ENCODE peak calls at places on chromosomes 7 and 10, in six cellular contexts. M, B, O, F, S and G are unnamed samples.

GRCh38 chr10:111299037-111299436 is 222.2 kb downstream of the ADRA2A start:
- DNase-seq in F (no peak), B (no peak), O (no peak), M (no peak), S (no peak), G (no peak)

GRCh38 chr10:28922861-28923260 is 245.5 kb downstream of the BAMBI start:
- DNase-seq in M (no peak), O (no peak), B (no peak), S (no peak), F (no peak), G (no peak)

GRCh38 chr10:132814469-132814856 is 28.5 kb upstream of the NKX6-2 start:
- DNase-seq in F (no peak), O (no peak), M (no peak), B (no peak), S (no peak), G (no peak)

GRCh38 chr7:100124301-100125229 is 2.2 kb upstream of the MBLAC1 start:
- DNase-seq in M (no peak), S (no peak), O (no peak), B (no peak), F (no peak), G (no peak)

GRCh38 chr10:97849101-97849490 is 547 bp upstream of the GOLGA7B start:
- DNase-seq in S (no peak), F (no peak), B (no peak), M (no peak), O (no peak), G (no peak)

GRCh38 chr7:87003872-87004798 is 55.3 kb downstream of the ELAPOR2 start:
- DNase-seq in M (no peak), S (peak), F (no peak), B (peak), O (no peak), G (no peak)

GRCh38 chr10:107103174-107104025 is 61.1 kb downstream of the SORCS1 start:
- DNase-seq in F (no peak), B (no peak), S (no peak), O (no peak), M (no peak), G (no peak)

GRCh38 chr10:62130948-62131347 is 137.7 kb downstream of the RTKN2 start:
- DNase-seq in O (no peak), B (peak), F (no peak), M (no peak), S (no peak), G (peak)

GRCh38 chr7:153567426-153567825 is 484.8 kb upstream of the DPP6 start:
- DNase-seq in M (no peak), F (no peak), B (no peak), O (no peak), S (no peak), G (no peak)

GRCh38 chr10:8778713-8779112 is 724.2 kb downstream of the GATA3 start:
- DNase-seq in M (no peak), S (peak), O (no peak), B (no peak), F (no peak), G (no peak)

GRCh38 chr10:1043532-1043995 is 5.4 kb downstream of the IDI1 start:
- DNase-seq in F (no peak), O (no peak), B (peak), S (no peak), M (no peak), G (no peak)

GRCh38 chr10:1041514-1041913 is 7.4 kb downstream of the IDI1 start:
- DNase-seq in B (peak), M (no peak), S (peak), F (no peak), O (no peak), G (no peak)

GRCh38 chr10:1037098-1037497 is 11.4 kb upstream of the IDI2 start:
- DNase-seq in O (no peak), F (no peak), S (no peak), M (no peak), B (peak), G (no peak)

GRCh38 chr10:1036341-1036791 is 10.7 kb upstream of the IDI2 start:
- DNase-seq in S (peak), M (no peak), F (no peak), B (peak), O (no peak), G (peak)

DNA sequence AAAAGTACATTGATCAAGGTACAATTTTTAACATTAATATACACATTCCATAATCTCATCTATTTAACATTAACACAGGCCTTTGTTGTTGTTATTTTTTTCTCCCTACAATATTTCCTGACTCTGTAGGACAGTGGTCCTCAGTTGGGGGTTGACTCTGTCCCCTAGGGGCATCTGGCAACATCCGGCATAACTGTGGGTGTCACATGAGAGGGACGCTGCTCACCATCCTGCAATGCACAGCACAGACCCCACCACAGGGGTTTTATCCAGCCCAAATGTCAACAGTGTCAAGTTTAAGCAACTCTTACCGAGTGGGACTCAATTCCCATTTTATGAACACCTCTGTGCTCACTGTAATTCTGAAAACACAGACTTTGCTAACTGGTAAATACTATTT is 8.8 kb downstream of the IDI1 start:
- DNase-seq in B (peak), M (no peak), O (no peak), S (no peak), F (no peak), G (no peak)
- H3K14ac ChIP-seq in B (no peak), M (no peak), O (no peak), S (no peak), F (no peak), G (no peak)

GRCh38 chr7:151366141-151366871 is 24.7 kb downstream of the NUB1 start:
- DNase-seq in M (no peak), O (no peak), F (no peak), B (no peak), S (peak), G (peak)
- H3K27ac ChIP-seq in M (no peak), O (no peak), F (no peak), B (peak), S (no peak), G (peak)

DNA sequence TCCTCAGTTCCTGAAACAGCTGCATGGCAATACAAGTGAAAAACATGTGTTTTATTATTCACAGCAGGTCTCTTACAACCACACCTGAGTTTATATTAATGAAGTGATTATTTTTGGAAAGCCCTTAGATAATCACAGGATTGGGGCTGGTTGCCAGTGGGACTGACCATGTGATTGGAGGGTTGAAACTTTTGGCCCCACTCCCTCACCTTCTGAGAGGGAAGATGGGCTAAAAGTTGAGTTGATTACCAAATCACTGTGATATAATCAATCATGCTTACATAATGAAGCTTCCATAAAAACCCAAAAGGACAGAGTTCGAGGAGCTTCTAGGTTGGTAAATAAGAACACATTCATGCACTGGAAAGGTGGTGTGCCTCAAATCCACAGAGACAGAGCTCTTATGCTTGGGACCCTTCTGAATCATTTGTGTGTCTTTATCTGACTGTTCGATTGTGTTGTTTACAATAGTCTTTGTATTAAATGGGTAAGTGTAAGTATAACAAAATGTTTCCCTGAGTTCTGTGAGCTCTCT is 393.9 kb downstream of the RPS24 start:
- DNase-seq in B (no peak), F (no peak), O (no peak), M (no peak), S (no peak), G (no peak)
- H3K14ac ChIP-seq in B (no peak), F (no peak), O (no peak), M (no peak), S (no peak), G (no peak)

DNA sequence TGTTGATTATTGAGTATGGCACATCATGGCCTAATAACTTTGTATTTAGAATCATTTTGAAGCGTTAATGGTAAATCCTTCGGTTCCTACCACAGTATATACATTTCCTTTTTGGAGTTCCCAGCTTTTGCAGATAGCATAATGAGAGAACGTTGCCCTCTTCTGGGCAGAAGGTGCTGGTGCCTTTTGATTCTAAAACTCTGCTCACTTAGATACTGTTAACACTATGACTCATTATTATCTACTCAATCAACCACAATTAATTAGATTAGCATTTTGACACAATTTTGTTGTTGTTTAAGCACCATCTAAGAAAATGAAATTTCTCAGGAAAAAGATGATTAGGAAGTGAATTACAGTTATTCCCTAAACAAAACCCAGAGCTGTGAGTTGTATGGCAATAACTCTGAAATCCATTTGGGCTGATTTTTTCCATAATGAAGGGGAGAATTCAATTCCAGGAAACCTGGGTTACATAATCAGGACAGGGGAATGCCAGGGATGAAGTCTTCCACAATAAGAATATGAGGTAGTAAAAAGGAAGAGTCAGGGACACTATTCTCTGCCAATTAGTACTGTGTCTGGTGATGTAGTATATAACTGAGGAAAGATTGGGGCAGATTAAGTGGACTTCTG is 11.5 kb upstream of the DLD start:
- DNase-seq in M (no peak), B (peak), F (no peak), S (peak), O (no peak), G (peak)
- H3K27ac ChIP-seq in M (no peak), B (no peak), F (no peak), S (no peak), O (no peak), G (no peak)

DNA sequence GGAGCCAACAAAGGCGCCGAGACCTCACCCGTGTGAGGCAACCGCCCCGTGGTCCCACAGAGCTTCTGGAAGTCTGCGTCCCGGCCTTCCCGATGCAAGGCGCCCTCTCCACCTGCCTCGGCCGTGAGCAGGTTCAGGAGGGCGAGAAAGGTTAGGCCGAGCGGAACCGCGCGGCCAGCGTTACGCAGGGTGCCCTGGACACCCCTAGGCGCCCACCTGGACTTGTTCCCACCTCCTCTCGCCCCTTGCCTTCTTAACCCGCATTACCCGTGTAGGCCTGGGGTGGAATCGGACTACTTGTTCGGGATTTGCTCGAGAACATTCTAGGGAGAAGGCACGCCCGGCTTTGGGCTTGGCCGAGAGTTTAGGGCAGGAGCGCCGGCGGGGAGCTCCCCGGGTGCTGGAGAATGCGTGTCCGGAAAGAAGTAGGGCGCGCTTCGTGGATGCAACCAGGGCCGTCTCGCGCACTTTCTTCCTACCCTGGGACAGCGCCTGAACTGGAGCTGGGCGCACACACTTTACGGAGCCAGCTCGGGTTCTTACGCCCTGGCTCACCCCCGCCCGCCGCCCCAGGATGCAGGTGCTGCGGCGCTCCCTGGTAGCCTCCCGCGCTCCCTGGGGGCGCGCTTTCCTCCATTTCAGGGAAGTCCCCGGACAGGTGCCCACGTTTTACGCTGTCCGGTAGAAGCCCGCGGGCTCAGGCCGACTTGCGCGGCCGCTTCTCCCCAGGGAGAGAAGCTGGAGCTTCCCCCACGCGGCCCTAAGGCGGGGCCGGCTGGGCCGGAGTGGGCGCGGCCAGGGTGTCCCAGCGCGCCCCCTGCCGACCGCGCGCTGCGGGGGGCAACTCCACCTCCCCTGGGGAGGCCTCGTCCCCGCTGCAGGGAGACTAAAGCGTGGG is 74.5 kb downstream of the INSIG1 start:
- DNase-seq in O (no peak), M (no peak), S (peak), B (no peak), F (no peak), G (no peak)
- H3K14ac ChIP-seq in O (no peak), M (no peak), S (no peak), B (no peak), F (no peak), G (no peak)

GRCh38 chr10:124047427-124048157 is 45.8 kb downstream of the CHST15 start:
- DNase-seq in B (no peak), F (no peak), M (no peak), S (no peak), O (no peak), G (no peak)
- H3K27ac ChIP-seq in B (no peak), F (no peak), M (no peak), S (no peak), O (no peak), G (no peak)

GRCh38 chr7:125830743-125831142 is 901.1 kb upstream of the POT1 start:
- DNase-seq in S (no peak), M (no peak), F (no peak), B (no peak), O (no peak), G (no peak)
- H3K14ac ChIP-seq in S (no peak), M (no peak), F (no peak), B (no peak), O (no peak), G (no peak)